ENCODE peak calls at places on chromosomes 11 and 22, in five cellular contexts. U, A, G, T and V are unnamed samples.

GRCh38 chr22:32836286-32836859 is 34.9 kb downstream of the TIMP3 start:
- DNase-seq in T (peak; percentile 36), A (no peak), G (no peak), U (no peak), V (peak; percentile 22)

GRCh38 chr22:50507421-50507990 is at the start of gene LMF2:
- DNase-seq in A (no peak), U (no peak), G (peak; percentile 79), T (no peak), V (no peak)

GRCh38 chr11:19595840-19596751 is 116.5 kb upstream of the NAV2 start:
- DNase-seq in A (no peak), G (peak; percentile 51), T (no peak), U (no peak), V (peak; percentile 90)

GRCh38 chr11:75603791-75604736 is 42.0 kb downstream of the SERPINH1 start:
- DNase-seq in G (peak; percentile 70), T (no peak), A (no peak), U (no peak), V (peak; percentile 96)

GRCh38 chr22:17085277-17086091 is 684 bp downstream of the IL17RA start:
- DNase-seq in G (peak; percentile 40), T (no peak), U (no peak), A (no peak), V (no peak)

GRCh38 chr11:44167047-44167446 is 71.6 kb downstream of the EXT2 start:
- DNase-seq in G (no peak), T (no peak), U (no peak), A (no peak), V (no peak)

GRCh38 chr11:14644396-14645246 is 1.0 kb downstream of the PDE3B start:
- DNase-seq in U (peak; percentile 43), T (peak; percentile 75), A (peak; percentile 63), G (peak; percentile 43), V (no peak)

GRCh38 chr22:26561756-26562417 is 28.0 kb downstream of the TPST2 start:
- DNase-seq in T (no peak), G (no peak), U (no peak), A (no peak), V (no peak)

GRCh38 chr11:109735139-109735538 is 313.1 kb downstream of the C11orf87 start:
- DNase-seq in T (no peak), U (no peak), G (peak; percentile 31), A (no peak), V (no peak)

GRCh38 chr22:32518848-32519247 is 44.2 kb downstream of the FBXO7 start:
- DNase-seq in T (peak; percentile 33), U (no peak), G (no peak), A (no peak), V (no peak)

GRCh38 chr11:33706546-33706945 is 5.9 kb upstream of the C11orf91 start:
- DNase-seq in U (no peak), A (no peak), G (no peak), T (no peak), V (no peak)

GRCh38 chr11:1759151-1759850 is 4.4 kb downstream of the CTSD start:
- DNase-seq in U (no peak), G (no peak), A (no peak), T (no peak), V (no peak)

GRCh38 chr11:122319842-122320555 is 204.0 kb upstream of the BLID start:
- DNase-seq in U (peak; percentile 9), T (no peak), A (no peak), G (no peak), V (no peak)

GRCh38 chr11:122322369-122322768 is 206.4 kb upstream of the BLID start:
- DNase-seq in G (no peak), A (no peak), T (no peak), U (no peak), V (peak; percentile 74)

GRCh38 chr11:122317337-122317736 is 201.3 kb upstream of the BLID start:
- DNase-seq in G (peak; percentile 45), A (no peak), U (no peak), T (peak; percentile 60), V (peak; percentile 87)

GRCh38 chr11:122323754-122324421 is 207.9 kb upstream of the BLID start:
- DNase-seq in G (no peak), U (no peak), T (no peak), A (no peak), V (no peak)

DNA sequence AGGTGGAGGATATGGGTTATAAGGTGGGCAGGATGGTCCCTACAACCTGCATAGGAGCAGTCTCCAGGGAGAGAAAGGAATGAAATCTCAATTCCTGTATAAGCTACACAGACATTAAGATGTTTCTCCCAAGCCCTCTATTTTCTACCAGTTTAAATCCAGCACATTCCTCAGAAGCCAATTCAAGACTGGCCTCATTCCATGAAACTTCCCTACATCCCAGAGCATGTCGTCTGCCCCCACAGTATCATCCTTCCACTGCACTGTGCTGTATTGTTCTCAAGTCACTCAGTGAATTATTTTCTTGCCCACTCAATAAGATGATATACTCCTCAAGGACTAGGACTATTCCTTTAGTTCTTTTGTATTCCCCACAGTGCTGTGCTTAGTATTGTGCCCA is 203.0 kb upstream of the BLID start:
- DNase-seq in G (no peak), U (no peak), T (no peak), A (no peak), V (peak; percentile 38)
- H3K23ac ChIP-seq in G (no peak overlapping the region), U (no peak overlapping the region), T (no peak overlapping the region), A (no peak overlapping the region), V (no peak overlapping the region)

DNA sequence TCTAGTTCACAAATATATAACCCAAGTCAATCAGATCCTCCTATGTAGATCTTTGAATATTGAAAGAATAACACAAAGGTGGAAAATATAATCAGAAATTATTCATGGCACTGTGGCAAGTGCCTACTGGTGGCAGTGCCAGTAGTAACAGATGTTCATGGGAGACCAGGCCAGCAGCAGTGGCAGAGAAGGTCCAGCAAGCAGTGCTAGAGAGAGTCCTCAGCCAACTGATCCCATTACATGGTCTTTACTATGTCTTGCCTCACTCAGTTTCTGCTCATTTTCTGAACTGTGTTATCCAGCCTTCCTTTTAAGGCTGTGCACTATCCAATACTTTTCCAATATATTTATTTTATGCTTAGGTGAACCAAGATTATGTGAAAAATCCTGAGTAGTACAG is 124.9 kb downstream of the MRTFA start:
- DNase-seq in U (no peak), A (no peak), G (no peak), T (no peak), V (no peak)
- H2BK5ac ChIP-seq in U (no peak overlapping the region), A (no peak overlapping the region), G (no peak overlapping the region), T (no peak overlapping the region), V (peak overlapping the region; percentile 97)

DNA sequence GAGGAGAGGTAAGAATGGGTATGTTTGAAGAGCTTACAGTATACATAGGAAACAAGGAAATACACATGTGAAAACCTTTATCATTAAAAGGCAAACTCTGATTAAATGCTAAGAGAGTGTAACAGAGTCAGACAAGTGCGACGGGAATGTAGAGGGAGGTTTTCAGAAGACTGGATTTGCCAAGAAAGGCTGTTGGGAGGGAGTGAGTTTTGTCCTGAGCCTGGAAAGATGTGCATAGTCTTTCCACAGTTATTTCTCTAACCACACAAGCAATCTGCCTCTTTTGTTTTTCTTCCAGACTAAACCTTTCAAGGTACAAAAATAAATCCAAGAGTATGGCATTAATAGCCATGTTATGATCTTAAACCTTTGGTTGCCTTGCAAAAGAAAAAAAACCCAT is 170.9 kb downstream of the KIRREL3 start:
- DNase-seq in G (no peak), U (no peak), A (no peak), T (no peak), V (no peak)
- H3K23ac ChIP-seq in G (no peak overlapping the region), U (no peak overlapping the region), A (no peak overlapping the region), T (no peak overlapping the region), V (no peak overlapping the region)

GRCh38 chr22:40206561-40206960 is 28.8 kb downstream of the TNRC6B start:
- DNase-seq in A (no peak), G (no peak), U (no peak), T (no peak), V (no peak)
- H2BK5ac ChIP-seq in A (no peak overlapping the region), G (no peak overlapping the region), U (no peak overlapping the region), T (no peak overlapping the region), V (no peak overlapping the region)